ENCODE peak calls at places on chromosomes 4 and X, in nine cellular contexts. R is NCI-H2081 treated with DMSO at 0.1 percent for 48 hours; M is retina; Q is activated CD4-positive, alpha-beta T cell treated with anti-CD3 and anti-CD28 coated beads, Interleukin-2, amount 10 ng/mL, durations not matched to agents 7 days and 5 days; F is pons; K is transverse colon; P is ovary; V is activated naive CD4-positive, alpha-beta T cell treated with anti-CD3 and anti-CD28 coated beads, Interleukin-2, amount 50 U/mL, for 72 hours; Y is endothelial cell. A is an unnamed sample.

GRCh38 chr4:176238157-176238608 is 30.8 kb downstream of the ASB5 start:
- DNase-seq in Y (no peak), V (no peak), F (no peak), M (no peak), K (no peak), Q (no peak), P (no peak), R (no peak), A (no peak)

GRCh38 chr4:71009091-71009490 is 15.6 kb downstream of the DCK start:
- DNase-seq in F (no peak), K (no peak), Y (no peak), V (no peak), Q (no peak), P (no peak), R (no peak), M (no peak), A (no peak)

GRCh38 chrX:65509400-65509799 is 25.2 kb downstream of the LAS1L start:
- DNase-seq in F (no peak), P (no peak), R (no peak), K (no peak), M (no peak), Q (no peak), V (no peak), Y (no peak), A (no peak)

GRCh38 chrX:40169193-40170086 is 71.7 kb upstream of the BCOR start:
- DNase-seq in Y (peak), R (peak), F (no peak), M (peak), P (peak), Q (peak), V (peak), K (peak), A (peak)

GRCh38 chrX:9907645-9908387 is 59.3 kb upstream of the CLDN34 start:
- DNase-seq in Q (no peak), P (no peak), V (no peak), K (no peak), F (no peak), Y (no peak), R (no peak), M (no peak), A (no peak)

GRCh38 chr4:103046416-103047290 is 27.1 kb upstream of the SLC9B1 start:
- DNase-seq in Y (peak), M (peak), R (no peak), V (no peak), Q (peak), K (peak), P (no peak), F (peak), A (peak)

GRCh38 chr4:85825937-85826678 is 351.2 kb downstream of the ARHGAP24 start:
- DNase-seq in V (no peak), F (peak), P (no peak), Y (peak), Q (no peak), R (no peak), K (peak), M (peak), A (peak)

GRCh38 chr4:88575222-88575621 is 17.1 kb upstream of the HERC3 start:
- DNase-seq in Q (no peak), F (peak), P (no peak), Y (no peak), R (no peak), K (no peak), V (no peak), M (no peak), A (no peak)

GRCh38 chr4:99856166-99856565 is 38.1 kb downstream of the LAMTOR3 start:
- DNase-seq in V (no peak), F (peak), K (no peak), Y (no peak), R (no peak), P (no peak), M (no peak), Q (peak), A (no peak)

GRCh38 chr4:92551616-92552015 is 247.8 kb downstream of the GRID2 start:
- DNase-seq in K (no peak), Q (no peak), Y (no peak), R (no peak), P (no peak), M (no peak), F (peak), V (no peak), A (no peak)

GRCh38 chr4:17687237-17687857 is 72.9 kb downstream of the MED28 start:
- DNase-seq in M (no peak), R (no peak), F (peak), Y (no peak), P (no peak), K (no peak), V (no peak), Q (no peak), A (peak)

GRCh38 chrX:123339201-123339905 is 155.3 kb downstream of the GRIA3 start:
- DNase-seq in P (no peak), F (no peak), M (no peak), Q (no peak), Y (no peak), V (no peak), K (no peak), R (no peak), A (no peak)

GRCh38 chr4:185865901-185866328 is 53.9 kb upstream of the SORBS2 start:
- DNase-seq in F (no peak), Y (no peak), K (peak), M (no peak), Q (no peak), P (no peak), V (no peak), R (no peak), A (no peak)

GRCh38 chr4:2393353-2394270 is 24.8 kb downstream of the ZFYVE28 start:
- DNase-seq in R (no peak), Y (no peak), F (no peak), P (no peak), Q (peak), K (peak), M (peak), V (no peak), A (no peak)

GRCh38 chr4:107835409-107835808 is 10.7 kb downstream of the SGMS2 start:
- DNase-seq in R (no peak), Y (no peak), F (no peak), K (no peak), P (no peak), M (no peak), V (no peak), Q (no peak), A (no peak)

GRCh38 chrX:102833136-102833535 is 103.9 kb upstream of the RAB40AL start:
- DNase-seq in K (no peak), M (no peak), P (no peak), R (no peak), Y (no peak), Q (no peak), F (no peak), V (no peak), A (no peak)

GRCh38 chrX:6505960-6506359 is 29.0 kb downstream of the VCX3A start:
- DNase-seq in F (no peak), Y (no peak), Q (no peak), M (no peak), K (no peak), P (no peak), R (no peak), V (no peak), A (no peak)

GRCh38 chr4:92307886-92308285 is 4.1 kb downstream of the GRID2 start:
- DNase-seq in P (no peak), Q (no peak), F (peak), R (no peak), M (peak), Y (no peak), K (no peak), V (no peak), A (no peak)

GRCh38 chrX:9676311-9676710 is 89.3 kb downstream of the GPR143 start:
- DNase-seq in Y (no peak), K (no peak), V (no peak), Q (no peak), F (no peak), R (no peak), P (no peak), M (no peak), A (no peak)

GRCh38 chrX:23783569-23784486 is 855 bp downstream of the SAT1 start:
- DNase-seq in V (no peak), K (no peak), Q (peak), P (no peak), M (peak), F (no peak), Y (no peak), R (no peak), A (no peak)

GRCh38 chr4:184345573-184345922 is 127.9 kb upstream of the ENPP6 start:
- DNase-seq in M (no peak), K (no peak), F (no peak), V (no peak), Y (no peak), Q (no peak), P (no peak), R (no peak), A (no peak)

GRCh38 chr4:16754104-16754503 is 144.3 kb downstream of the LDB2 start:
- DNase-seq in Q (no peak), R (no peak), Y (no peak), F (no peak), K (no peak), V (no peak), M (no peak), P (no peak), A (no peak)

GRCh38 chr4:28075557-28075956 is 1214.9 kb downstream of the STIM2 start:
- DNase-seq in Y (no peak), F (no peak), M (no peak), P (no peak), K (no peak), V (no peak), Q (no peak), R (no peak), A (no peak)

GRCh38 chr4:159410076-159410777 is 307.3 kb downstream of the RAPGEF2 start:
- DNase-seq in M (no peak), V (no peak), Y (no peak), F (no peak), K (no peak), P (no peak), Q (no peak), R (no peak), A (no peak)

GRCh38 chr4:8830611-8831200 is 40.9 kb downstream of the HMX1 start:
- DNase-seq in R (no peak), F (no peak), P (no peak), Q (no peak), M (no peak), V (no peak), Y (no peak), K (peak), A (no peak)

GRCh38 chr4:127313767-127314166 is 319.0 kb upstream of the INTU start:
- DNase-seq in R (no peak), V (no peak), Q (no peak), M (no peak), K (no peak), Y (no peak), P (no peak), F (no peak), A (no peak)

GRCh38 chr4:71944956-71945355 is 86.8 kb upstream of the NPFFR2 start:
- DNase-seq in M (no peak), F (no peak), R (no peak), K (no peak), Q (no peak), Y (no peak), P (no peak), V (no peak), A (no peak)

GRCh38 chr4:169557061-169557636 is 55.2 kb downstream of the NEK1 start:
- DNase-seq in V (no peak), P (no peak), K (no peak), Y (no peak), M (no peak), R (no peak), Q (no peak), F (no peak), A (no peak)

GRCh38 chrX:54413753-54414152 is 26.5 kb upstream of the TSR2 start:
- DNase-seq in M (no peak), V (no peak), R (no peak), Q (peak), P (no peak), F (no peak), K (no peak), Y (no peak), A (no peak)